ENCODE peak calls at places on chromosomes 11 and 22, in eight cellular contexts. S, D, Z, R, U, C, L and M are unnamed samples.

GRCh38 chr22:22799561-22799960 is 88.1 kb upstream of the IGLL5 start:
- DNase-seq in D (no peak), C (no peak), Z (no peak), U (no peak), L (no peak), R (no peak), S (no peak), M (no peak)

GRCh38 chr11:3003396-3004231 is 11.5 kb upstream of the NAP1L4 start:
- DNase-seq in Z (peak), R (no peak), C (no peak), U (no peak), L (no peak), D (no peak), S (no peak), M (no peak)

GRCh38 chr11:12862761-12863469 is 146.2 kb upstream of the RASSF10 start:
- DNase-seq in S (peak), L (peak), U (no peak), D (peak), Z (no peak), R (no peak), C (peak), M (no peak)

GRCh38 chr11:70397336-70397982 is 870 bp upstream of the CTTN start:
- DNase-seq in S (no peak), L (no peak), Z (no peak), U (peak), D (no peak), C (no peak), R (no peak), M (no peak)

GRCh38 chr11:113681711-113682410 is 24.2 kb downstream of the TMPRSS5 start:
- DNase-seq in D (no peak), L (no peak), U (no peak), S (no peak), C (no peak), R (no peak), Z (peak), M (no peak)

GRCh38 chr11:13338437-13339069 is 61.0 kb downstream of the BMAL1 start:
- DNase-seq in D (no peak), L (peak), Z (peak), U (no peak), S (peak), R (no peak), C (no peak), M (peak)

GRCh38 chr11:11786771-11787170 is 55.0 kb upstream of the USP47 start:
- DNase-seq in U (no peak), C (no peak), L (peak), D (no peak), Z (peak), S (peak), R (no peak), M (no peak)

GRCh38 chr11:35427158-35427557 is 7.8 kb upstream of the SLC1A2 start:
- DNase-seq in D (peak), C (no peak), U (no peak), Z (no peak), R (no peak), L (no peak), S (peak), M (no peak)

GRCh38 chr22:41557401-41558240 is 3.2 kb upstream of the CSDC2 start:
- DNase-seq in L (peak), S (peak), R (peak), U (peak), C (no peak), D (peak), Z (peak), M (no peak)

GRCh38 chr11:93081694-93082093 is 112.2 kb downstream of the MTNR1B start:
- DNase-seq in S (no peak), D (no peak), Z (no peak), C (no peak), R (no peak), L (no peak), U (no peak), M (no peak)

GRCh38 chr11:26219506-26220117 is 112.3 kb upstream of the ANO3 start:
- DNase-seq in Z (no peak), L (no peak), R (no peak), C (no peak), S (peak), D (no peak), U (no peak), M (no peak)

GRCh38 chr11:29324328-29324727 is 692.5 kb downstream of the KCNA4 start:
- DNase-seq in Z (no peak), D (no peak), L (no peak), U (no peak), R (no peak), C (no peak), S (peak), M (no peak)

GRCh38 chr11:94849836-94850235 is 81.7 kb downstream of the AMOTL1 start:
- DNase-seq in R (peak), D (peak), L (no peak), Z (no peak), S (peak), U (no peak), C (no peak), M (no peak)

GRCh38 chr22:32622004-32622761 is 147.6 kb downstream of the FBXO7 start:
- DNase-seq in U (peak), C (no peak), L (peak), Z (no peak), S (peak), R (peak), D (peak), M (no peak)

GRCh38 chr11:126499124-126499752 is 143.8 kb downstream of the ST3GAL4 start:
- DNase-seq in D (no peak), L (no peak), S (no peak), U (no peak), R (no peak), Z (no peak), C (no peak), M (no peak)

GRCh38 chr11:81804858-81805257 is 928.8 kb downstream of the FAM181B start:
- DNase-seq in Z (peak), C (no peak), R (no peak), D (no peak), U (no peak), S (no peak), L (no peak), M (no peak)

GRCh38 chr11:30487200-30487898 is 98.8 kb downstream of the MPPED2 start:
- DNase-seq in Z (peak), U (no peak), L (no peak), D (peak), S (no peak), R (peak), C (peak), M (no peak)

GRCh38 chr11:82796970-82797594 is 63.4 kb upstream of the FAM181B start:
- DNase-seq in R (peak), Z (no peak), S (no peak), D (peak), U (peak), L (no peak), C (no peak), M (no peak)

GRCh38 chr11:2098691-2099522 is 40.3 kb downstream of the IGF2 start:
- DNase-seq in D (no peak), U (no peak), S (no peak), Z (peak), R (no peak), L (no peak), C (no peak), M (no peak)

GRCh38 chr11:3949132-3949531 is 93.7 kb downstream of the STIM1 start:
- DNase-seq in D (no peak), S (no peak), Z (no peak), U (no peak), C (no peak), L (no peak), R (no peak), M (peak)

GRCh38 chr11:31798057-31799035 is 12.8 kb downstream of the PAX6 start:
- DNase-seq in S (no peak), L (no peak), C (no peak), U (no peak), Z (no peak), R (no peak), D (no peak), M (no peak)

GRCh38 chr11:70312401-70313357 is 42.2 kb downstream of the PPFIA1 start:
- DNase-seq in C (no peak), D (no peak), L (no peak), Z (no peak), U (no peak), R (no peak), S (no peak), M (no peak)

GRCh38 chr22:32590556-32590955 is 115.9 kb downstream of the FBXO7 start:
- DNase-seq in U (no peak), L (peak), Z (peak), R (no peak), D (no peak), C (no peak), S (peak), M (no peak)

GRCh38 chr11:75450826-75451783 is 18.1 kb upstream of the KLHL35 start:
- DNase-seq in U (no peak), D (no peak), R (no peak), C (no peak), S (no peak), Z (no peak), L (no peak), M (peak)

GRCh38 chr22:23591203-23591791 is 11.2 kb upstream of the IGLL1 start:
- DNase-seq in U (peak), L (peak), R (peak), D (peak), Z (peak), S (peak), C (no peak), M (peak)

GRCh38 chr11:11382858-11383532 is 29.9 kb upstream of the CSNK2A3 start:
- DNase-seq in D (no peak), L (no peak), C (no peak), Z (no peak), U (no peak), S (no peak), R (no peak), M (no peak)

GRCh38 chr11:66168289-66168688 is 98.2 kb downstream of the PACS1 start:
- DNase-seq in R (no peak), Z (no peak), D (no peak), U (no peak), C (no peak), S (no peak), L (no peak), M (no peak)
- TF ChIP-seq CTCF in R (no peak), Z (no peak), D (no peak), U (no peak), C (no peak), S (no peak), L (no peak), M (no peak)

DNA sequence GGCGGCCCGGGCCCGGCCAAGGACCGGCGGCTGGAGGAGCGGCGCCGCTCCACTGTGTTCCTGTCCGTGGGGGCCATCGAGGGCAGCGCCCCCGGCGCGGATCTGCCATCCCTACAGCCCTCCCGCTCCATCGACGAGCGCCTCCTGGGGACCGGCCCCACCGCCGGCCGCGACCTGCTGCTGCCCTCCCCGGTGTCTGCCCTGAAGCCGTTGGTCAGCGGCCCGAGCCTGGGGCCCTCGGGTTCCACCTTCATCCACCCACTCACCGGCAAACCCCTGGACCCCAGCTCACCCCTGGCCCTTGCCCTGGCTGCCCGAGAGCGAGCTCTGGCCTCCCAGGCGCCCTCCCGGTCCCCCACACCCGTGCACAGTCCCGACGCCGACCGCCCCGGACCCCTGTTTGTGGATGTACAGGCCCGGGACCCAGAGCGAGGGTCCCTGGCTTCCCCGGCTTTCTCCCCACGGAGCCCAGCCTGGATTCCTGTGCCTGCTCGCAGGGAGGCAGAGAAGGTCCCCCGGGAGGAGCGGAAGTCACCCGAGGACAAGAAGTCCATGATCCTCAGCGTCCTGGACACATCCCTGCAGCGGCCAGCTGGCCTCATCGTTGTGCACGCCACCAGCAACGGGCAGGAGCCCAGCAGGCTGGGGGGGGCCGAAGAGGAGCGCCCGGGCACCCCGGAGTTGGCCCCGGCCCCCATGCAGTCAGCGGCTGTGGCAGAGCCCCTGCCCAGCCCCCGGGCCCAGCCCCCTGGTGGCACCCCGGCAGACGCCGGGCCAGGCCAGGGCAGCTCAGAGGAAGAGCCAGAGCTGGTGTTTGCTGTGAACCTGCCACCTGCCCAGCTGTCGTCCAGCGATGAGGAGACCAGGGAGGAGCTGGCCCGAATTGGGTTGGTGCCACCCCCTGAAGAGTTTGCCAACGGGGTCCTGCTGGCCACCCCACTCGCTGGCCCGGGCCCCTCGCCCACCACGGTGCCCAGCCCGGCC is 16.9 kb upstream of the ACR start:
- DNase-seq in S (no peak), Z (no peak), U (no peak), R (no peak), L (no peak), D (no peak), C (no peak), M (no peak)
- TF ChIP-seq CTCF in S (no peak), Z (no peak), U (no peak), R (no peak), L (no peak), D (no peak), C (no peak), M (no peak)

GRCh38 chr11:63915961-63916836 is 765 bp downstream of the RCOR2 start:
- DNase-seq in L (no peak), D (peak), C (no peak), R (peak), U (peak), Z (no peak), S (no peak), M (no peak)
- TF ChIP-seq CTCF in L (peak), D (peak), C (peak), R (peak), U (peak), Z (peak), S (peak), M (peak)

DNA sequence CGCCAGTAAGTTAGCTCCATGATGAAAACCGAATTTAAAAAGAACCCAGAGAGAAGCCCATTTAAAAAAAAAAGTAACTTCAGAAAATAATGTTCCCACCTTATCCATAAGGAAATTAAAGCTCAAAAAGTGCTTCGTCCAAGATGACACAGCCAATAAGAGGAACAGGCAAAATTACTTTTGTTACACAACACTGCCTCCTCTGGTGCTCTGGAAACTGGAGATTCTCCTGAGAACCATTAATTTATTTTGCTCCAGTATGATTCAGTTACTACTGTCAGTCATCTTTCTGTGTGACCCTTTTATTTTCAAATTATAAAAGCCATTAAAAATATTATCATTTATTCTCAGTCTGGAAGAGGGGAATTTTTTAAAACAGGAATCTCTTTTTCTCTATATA is 2.0 kb downstream of the IFT27 start:
- DNase-seq in S (peak), R (no peak), U (no peak), Z (peak), C (no peak), D (no peak), L (peak), M (peak)
- TF ChIP-seq CTCF in S (peak), R (peak), U (no peak), Z (peak), C (peak), D (peak), L (peak), M (peak)

GRCh38 chr11:74443071-74443864 is 24.1 kb downstream of the KCNE3 start:
- DNase-seq in C (no peak), D (no peak), U (peak), Z (peak), L (no peak), S (peak), R (no peak), M (no peak)
- TF ChIP-seq CTCF in C (peak), D (peak), U (no peak), Z (peak), L (no peak), S (peak), R (no peak), M (no peak)